ENCODE peak calls at places on chromosomes 4 and X, in nine cellular contexts. T is AG09309, W is transverse colon, A is fibroblast of lung, P is lung, O is pancreas, B is astrocyte of the spinal cord, N is cardiac fibroblast, E is fibroblast of mammary gland. L is an unnamed sample.

GRCh38 chrX:13087322-13088154 is 43.1 kb upstream of the FAM9C start:
- DNase-seq in W (peak), P (no peak), T (no peak), O (no peak), B (peak), N (peak), A (peak), E (no peak), L (peak)

GRCh38 chr4:184028571-184028996 is 123.5 kb downstream of the STOX2 start:
- DNase-seq in O (no peak), B (no peak), N (no peak), P (no peak), T (no peak), W (no peak), A (no peak), E (no peak), L (no peak)

GRCh38 chr4:10734697-10735096 is 50.1 kb upstream of the CLNK start:
- DNase-seq in P (no peak), N (no peak), W (no peak), E (no peak), B (no peak), A (no peak), T (no peak), O (peak), L (no peak)

GRCh38 chr4:26173619-26174018 is 147.2 kb upstream of the RBPJ start:
- DNase-seq in P (no peak), W (no peak), B (peak), E (no peak), O (peak), A (peak), N (no peak), T (no peak), L (peak)

GRCh38 chr4:15784959-15785634 is 7.0 kb downstream of the CD38 start:
- DNase-seq in T (no peak), A (no peak), O (no peak), N (no peak), B (no peak), E (no peak), W (peak), P (no peak), L (no peak)

GRCh38 chrX:13283512-13283911 is 36.3 kb downstream of the ATXN3L start:
- DNase-seq in A (peak), N (peak), B (no peak), W (no peak), T (no peak), P (no peak), E (no peak), O (no peak), L (no peak)

GRCh38 chr4:154560824-154561231 is 2.0 kb upstream of the FGB start:
- DNase-seq in P (no peak), N (peak), O (no peak), T (peak), W (no peak), B (peak), E (peak), A (peak), L (peak)

GRCh38 chr4:71692198-71692597 is 91.7 kb downstream of the GC start:
- DNase-seq in E (no peak), B (no peak), W (no peak), N (no peak), T (no peak), A (no peak), P (no peak), O (no peak), L (no peak)

GRCh38 chrX:48509245-48509590 is 426 bp downstream of the PORCN start:
- DNase-seq in N (no peak), T (no peak), A (no peak), P (no peak), B (no peak), E (no peak), W (no peak), O (no peak), L (no peak)

GRCh38 chr4:145619639-145619996 is 433 bp downstream of the MMAA start:
- DNase-seq in B (no peak), A (peak), O (peak), T (peak), W (peak), N (peak), P (peak), E (peak), L (no peak)

GRCh38 chr4:52244103-52244772 is 193.1 kb downstream of the SPATA18 start:
- DNase-seq in N (no peak), O (no peak), W (no peak), A (no peak), P (no peak), T (no peak), B (no peak), E (no peak), L (no peak)

GRCh38 chrX:141879616-141880015 is 24.1 kb upstream of the MAGEC1 start:
- DNase-seq in B (no peak), P (no peak), N (no peak), W (no peak), T (no peak), E (no peak), O (peak), A (no peak), L (no peak)

GRCh38 chr4:8393593-8394038 is 46.9 kb downstream of the ACOX3 start:
- DNase-seq in T (peak), E (peak), P (peak), N (peak), A (peak), W (peak), B (peak), O (no peak), L (peak)

GRCh38 chr4:165716472-165716871 is 156.6 kb upstream of the TLL1 start:
- DNase-seq in O (no peak), B (no peak), P (no peak), E (no peak), T (no peak), N (no peak), A (no peak), W (no peak), L (no peak)

GRCh38 chr4:182432819-182433218 is 189.6 kb downstream of the TENM3 start:
- DNase-seq in T (no peak), P (no peak), A (no peak), O (no peak), N (no peak), B (no peak), E (no peak), W (no peak), L (no peak)

GRCh38 chr4:76830612-76831474 is 67.1 kb downstream of the SOWAHB start:
- DNase-seq in A (peak), B (peak), O (peak), P (no peak), E (peak), T (peak), N (peak), W (peak), L (peak)

GRCh38 chr4:130336585-130337217 is 1240.7 kb downstream of the C4orf33 start:
- DNase-seq in O (no peak), E (peak), B (peak), W (no peak), T (no peak), P (no peak), A (peak), N (peak), L (peak)

GRCh38 chr4:40912455-40913055 is 162.8 kb downstream of the NSUN7 start:
- DNase-seq in W (no peak), T (no peak), E (no peak), P (no peak), N (peak), O (no peak), A (no peak), B (no peak), L (no peak)

GRCh38 chrX:106401965-106402559 is 209.7 kb upstream of the RADX start:
- DNase-seq in T (no peak), W (peak), P (no peak), N (no peak), O (no peak), B (no peak), E (no peak), A (no peak), L (no peak)

GRCh38 chrX:39499996-39500395 is 597.8 kb downstream of the BCOR start:
- DNase-seq in W (no peak), T (no peak), B (no peak), N (no peak), P (no peak), A (peak), O (no peak), E (peak), L (no peak)

GRCh38 chrX:142186103-142186502 is 19.0 kb downstream of the MAGEC2 start:
- DNase-seq in B (no peak), A (no peak), N (no peak), T (no peak), P (no peak), E (no peak), W (no peak), O (no peak), L (no peak)

GRCh38 chr4:110614173-110614948 is 8.5 kb downstream of the PITX2 start:
- DNase-seq in E (no peak), P (no peak), T (no peak), O (no peak), B (no peak), W (no peak), N (no peak), A (no peak), L (no peak)

GRCh38 chrX:1661048-1661921 is 46.4 kb downstream of the ASMT start:
- DNase-seq in T (no peak), O (no peak), B (no peak), N (no peak), A (no peak), W (peak), E (no peak), P (peak), L (no peak)

GRCh38 chr4:10201356-10202223 is 85.0 kb upstream of the WDR1 start:
- DNase-seq in B (no peak), A (no peak), O (no peak), N (no peak), P (peak), E (no peak), T (no peak), W (no peak), L (no peak)

GRCh38 chr4:15665738-15666365 is 10.7 kb upstream of the FBXL5 start:
- DNase-seq in N (peak), T (no peak), E (no peak), B (no peak), P (no peak), A (peak), O (no peak), W (peak), L (no peak)

GRCh38 chr4:15240764-15241163 is 187.1 kb upstream of the C1QTNF7 start:
- DNase-seq in W (no peak), B (peak), N (no peak), O (no peak), P (no peak), A (peak), T (no peak), E (peak), L (peak)

GRCh38 chrX:11423949-11424348 is 130.7 kb downstream of the AMELX start:
- DNase-seq in E (no peak), B (no peak), A (no peak), O (no peak), P (no peak), N (no peak), T (no peak), W (no peak), L (no peak)

GRCh38 chrX:78199851-78200250 is 60.4 kb upstream of the TAF9B start:
- DNase-seq in O (no peak), P (no peak), N (peak), B (peak), W (no peak), A (no peak), T (no peak), E (peak), L (no peak)

GRCh38 chrX:38206542-38206941 is 14.1 kb downstream of the SRPX start:
- DNase-seq in O (no peak), N (no peak), W (no peak), P (no peak), B (no peak), E (peak), T (no peak), A (no peak), L (no peak)

GRCh38 chr4:186781032-186781917 is 57.6 kb upstream of the FAT1 start:
- DNase-seq in A (peak), T (no peak), P (no peak), E (no peak), N (peak), B (peak), O (no peak), W (no peak), L (no peak)

GRCh38 chr4:32003548-32003947 is 1283.4 kb downstream of the PCDH7 start:
- DNase-seq in O (no peak), B (no peak), T (no peak), W (no peak), A (no peak), N (no peak), P (no peak), E (no peak), L (no peak)

GRCh38 chr4:142282870-142283431 is 563.1 kb downstream of the INPP4B start:
- DNase-seq in B (peak), A (no peak), P (no peak), E (peak), W (no peak), O (no peak), T (no peak), N (no peak), L (no peak)

GRCh38 chr4:141016117-141016798 is 117.0 kb downstream of the RNF150 start:
- DNase-seq in B (no peak), T (no peak), O (no peak), N (no peak), P (no peak), E (no peak), A (no peak), W (no peak), L (no peak)
- H3K4me3 ChIP-seq in B (no peak), T (no peak), O (no peak), N (no peak), P (no peak), E (no peak), A (no peak), W (no peak), L (no peak)

DNA sequence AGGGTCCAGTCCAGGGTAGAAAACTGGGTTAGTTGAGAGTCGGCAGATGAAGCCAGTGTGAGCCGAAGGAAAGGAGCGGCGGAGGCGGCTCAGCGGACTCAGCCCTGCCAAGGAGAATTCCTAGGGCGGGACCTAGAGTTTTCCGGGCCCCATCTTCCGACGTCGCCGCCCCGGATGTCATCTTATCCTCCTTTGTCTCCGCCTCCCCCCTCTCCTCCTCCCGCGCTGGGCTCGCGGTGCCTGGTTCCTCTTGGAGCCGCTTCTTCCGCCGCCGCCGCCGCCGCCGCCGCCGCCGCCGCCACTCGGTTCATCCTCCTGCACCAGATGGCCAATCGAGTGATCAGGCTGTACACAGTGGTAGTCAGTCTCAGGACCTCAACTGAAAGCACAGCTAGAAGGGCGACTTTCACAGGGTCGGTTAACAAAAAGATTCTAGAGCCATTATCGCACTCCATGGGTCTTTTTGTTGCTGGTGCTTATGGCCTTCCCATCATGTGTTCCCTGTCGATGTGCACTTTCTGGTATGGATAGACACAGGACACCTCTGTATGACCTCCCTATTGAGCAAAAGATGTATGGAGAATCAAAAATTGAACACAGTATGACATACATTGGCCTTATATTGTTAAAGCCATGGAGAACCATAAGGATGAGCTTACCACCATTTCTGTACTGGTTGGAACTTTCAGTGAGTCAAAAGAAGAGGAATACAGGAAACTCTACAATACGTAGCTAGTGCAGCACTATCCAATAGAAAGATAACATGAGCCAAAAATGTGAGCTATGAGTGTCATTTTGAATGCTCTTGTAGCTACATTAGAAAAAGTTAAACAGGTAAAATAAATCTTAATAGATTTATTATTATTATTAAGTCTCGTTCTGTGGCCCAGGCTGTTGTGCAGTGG is 32.4 kb upstream of the THOC2 start:
- DNase-seq in P (peak), T (no peak), A (peak), W (peak), B (peak), E (peak), O (peak), N (peak), L (peak)
- H3K4me3 ChIP-seq in P (no peak), T (peak), A (peak), W (peak), B (peak), E (peak), O (peak), N (peak), L (peak)

GRCh38 chrX:75522565-75523411 is at the start of gene ZDHHC15:
- DNase-seq in O (peak), T (no peak), A (peak), W (peak), B (peak), P (peak), E (peak), N (no peak), L (no peak)
- H3K4me3 ChIP-seq in O (peak), T (no peak), A (peak), W (peak), B (peak), P (peak), E (no peak), N (no peak), L (peak)

DNA sequence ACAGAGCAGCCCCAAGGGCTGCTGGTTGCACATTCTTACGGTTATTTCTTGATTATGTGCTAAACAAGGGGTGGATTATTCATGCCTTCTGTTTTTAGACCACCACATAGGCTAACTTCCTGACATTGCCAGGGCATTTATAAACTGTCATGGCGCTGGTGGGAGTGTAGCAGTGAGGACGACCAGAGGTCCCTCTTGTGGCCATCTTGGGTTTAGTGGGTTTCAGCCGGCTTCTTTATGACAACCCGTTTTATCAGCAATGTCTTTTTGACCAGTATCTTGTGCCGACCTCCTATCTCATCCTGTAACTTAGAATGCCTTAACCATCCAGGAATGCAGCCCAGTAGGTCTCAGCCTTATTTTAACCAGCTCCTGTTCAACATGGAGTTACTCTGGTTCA is 212.4 kb upstream of the GRID2 start:
- DNase-seq in A (no peak), B (no peak), P (no peak), O (no peak), E (no peak), T (no peak), N (no peak), W (no peak), L (no peak)
- H3K4me3 ChIP-seq in A (no peak), B (no peak), P (no peak), O (no peak), E (no peak), T (no peak), N (no peak), W (no peak), L (no peak)

DNA sequence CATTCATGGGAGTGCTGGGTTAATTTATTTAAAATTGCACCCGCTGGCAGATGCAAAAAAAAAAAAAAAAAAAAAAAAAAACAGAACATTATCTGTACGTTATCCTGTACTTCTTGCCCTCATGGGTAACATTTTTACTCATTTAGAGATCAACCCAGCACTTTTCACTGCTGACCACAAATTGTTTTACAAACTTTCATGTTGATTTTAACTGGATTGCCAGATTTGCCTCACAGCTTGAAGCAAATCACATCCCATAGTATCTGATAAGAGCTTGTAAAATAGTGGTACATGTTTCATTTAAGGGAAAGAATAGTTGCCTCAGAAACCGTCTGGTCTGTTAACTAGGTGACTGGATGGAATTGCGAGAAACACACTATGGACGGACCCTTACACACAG is 640.8 kb downstream of the TRIML1 start:
- DNase-seq in P (no peak), A (no peak), B (no peak), W (no peak), T (no peak), O (no peak), N (no peak), E (no peak), L (no peak)
- H3K4me3 ChIP-seq in P (no peak), A (no peak), B (no peak), W (no peak), T (no peak), O (no peak), N (no peak), E (no peak), L (no peak)

GRCh38 chr4:23956601-23957364 is 66.9 kb upstream of the PPARGC1A start:
- DNase-seq in W (no peak), P (no peak), T (no peak), B (no peak), E (peak), N (no peak), O (no peak), A (no peak), L (no peak)

GRCh38 chr4:23962462-23962861 is 72.6 kb upstream of the PPARGC1A start:
- DNase-seq in N (no peak), B (no peak), A (no peak), T (no peak), P (no peak), E (no peak), W (no peak), O (no peak), L (no peak)

GRCh38 chr4:23957465-23957864 is 67.6 kb upstream of the PPARGC1A start:
- DNase-seq in B (no peak), W (no peak), A (no peak), E (no peak), T (no peak), N (no peak), P (no peak), O (no peak), L (no peak)

GRCh38 chr4:23959401-23960148 is 69.7 kb upstream of the PPARGC1A start:
- DNase-seq in A (no peak), P (no peak), N (no peak), B (no peak), O (peak), W (no peak), T (no peak), E (no peak), L (no peak)

GRCh38 chr4:23958749-23959148 is 68.9 kb upstream of the PPARGC1A start:
- DNase-seq in W (no peak), T (no peak), O (no peak), A (no peak), B (no peak), E (no peak), P (no peak), N (no peak), L (no peak)
- H3K4me3 ChIP-seq in W (no peak), T (no peak), O (no peak), A (no peak), B (no peak), E (no peak), P (no peak), N (no peak), L (no peak)

GRCh38 chr4:148006025-148006424 is 274.1 kb downstream of the ARHGAP10 start:
- DNase-seq in N (no peak), E (no peak), A (no peak), P (no peak), O (no peak), T (no peak), W (no peak), B (no peak), L (no peak)

GRCh38 chr4:148007789-148008188 is 275.9 kb downstream of the ARHGAP10 start:
- DNase-seq in B (no peak), W (no peak), E (no peak), N (no peak), O (no peak), P (no peak), T (no peak), A (no peak), L (no peak)

GRCh38 chr4:148004228-148004813 is 272.4 kb downstream of the ARHGAP10 start:
- DNase-seq in W (peak), P (no peak), E (peak), O (no peak), T (no peak), B (no peak), N (peak), A (no peak), L (no peak)

DNA sequence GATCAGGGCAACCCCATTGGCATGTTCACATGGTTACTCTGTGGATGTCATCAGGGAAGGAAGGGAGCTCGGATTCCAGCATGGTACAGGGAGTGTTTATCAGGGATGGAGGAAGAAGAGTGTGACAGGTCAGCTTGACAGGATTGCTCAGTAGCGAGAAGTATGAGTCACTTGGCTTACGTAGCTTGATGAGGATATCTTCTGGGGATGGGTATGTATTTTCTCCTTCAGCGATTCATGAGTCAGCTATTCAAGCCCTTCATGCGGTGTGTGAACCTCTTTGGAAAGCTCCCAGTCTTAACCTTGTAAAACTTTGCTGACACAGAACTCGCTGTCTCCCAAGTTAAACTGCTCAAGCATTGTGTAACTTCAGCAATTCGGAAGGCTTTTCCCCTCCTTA is 275.4 kb downstream of the ARHGAP10 start:
- DNase-seq in W (no peak), P (no peak), B (peak), E (peak), A (peak), N (peak), T (peak), O (no peak), L (peak)
- H3K4me3 ChIP-seq in W (no peak), P (no peak), B (no peak), E (no peak), A (no peak), N (no peak), T (no peak), O (no peak), L (no peak)

GRCh38 chrX:18985186-18985435 is 1.2 kb upstream of the PHKA2 start:
- DNase-seq in T (no peak), B (no peak), N (no peak), O (no peak), W (no peak), P (no peak), A (no peak), E (no peak), L (no peak)
- H3K4me3 ChIP-seq in T (peak), B (peak), N (peak), O (peak), W (peak), P (peak), A (peak), E (peak), L (peak)